ENCODE peak calls at places on chromosome 1, in six cellular contexts. One of them, this sample, is unnamed.

GRCh38 chr1:30719406-30720270 is 3.7 kb downstream of the MATN1 start:
- DNase-seq in HL-60: no peak
- DNase-seq in H1: no peak
- DNase-seq in breast epithelium: no peak
- DNase-seq in stomach: no peak
- DNase-seq in suprapubic skin: no peak
- DNase-seq in this sample: no peak

GRCh38 chr1:178172939-178173338 is 79.0 kb downstream of the RASAL2 start:
- DNase-seq in HL-60: no peak
- DNase-seq in H1: no peak
- DNase-seq in breast epithelium: no peak
- DNase-seq in stomach: no peak
- DNase-seq in suprapubic skin: no peak
- DNase-seq in this sample: no peak

GRCh38 chr1:157139125-157139524 is 930 bp upstream of the ETV3 start:
- DNase-seq in HL-60: no peak
- DNase-seq in H1: no peak
- DNase-seq in breast epithelium: no peak
- DNase-seq in stomach: no peak
- DNase-seq in suprapubic skin: no peak
- DNase-seq in this sample: no peak

GRCh38 chr1:33275706-33276572 is 19.6 kb downstream of the ZNF362 start:
- DNase-seq in HL-60: no peak
- DNase-seq in H1: no peak
- DNase-seq in breast epithelium: no peak
- DNase-seq in stomach: no peak
- DNase-seq in suprapubic skin: peak
- DNase-seq in this sample: peak

GRCh38 chr1:151888972-151889570 is 20.2 kb downstream of the THEM4 start:
- DNase-seq in HL-60: no peak
- DNase-seq in H1: no peak
- DNase-seq in breast epithelium: no peak
- DNase-seq in stomach: no peak
- DNase-seq in suprapubic skin: no peak
- DNase-seq in this sample: no peak

GRCh38 chr1:61160526-61160925 is 78.2 kb downstream of the NFIA start:
- DNase-seq in HL-60: no peak
- DNase-seq in H1: no peak
- DNase-seq in breast epithelium: no peak
- DNase-seq in stomach: no peak
- DNase-seq in suprapubic skin: no peak
- DNase-seq in this sample: no peak

GRCh38 chr1:90347366-90347765 is 352.5 kb downstream of the ZNF326 start:
- DNase-seq in HL-60: peak
- DNase-seq in H1: no peak
- DNase-seq in breast epithelium: no peak
- DNase-seq in stomach: no peak
- DNase-seq in suprapubic skin: no peak
- DNase-seq in this sample: no peak

GRCh38 chr1:41516168-41516961 is 31.9 kb upstream of the EDN2 start:
- DNase-seq in HL-60: peak
- DNase-seq in H1: peak
- DNase-seq in breast epithelium: peak
- DNase-seq in stomach: peak
- DNase-seq in suprapubic skin: peak
- DNase-seq in this sample: peak

GRCh38 chr1:242610209-242610608 is 85.7 kb upstream of the PLD5 start:
- DNase-seq in HL-60: no peak
- DNase-seq in H1: no peak
- DNase-seq in breast epithelium: no peak
- DNase-seq in stomach: no peak
- DNase-seq in suprapubic skin: no peak
- DNase-seq in this sample: no peak

GRCh38 chr1:155913969-155914757 is 3.0 kb upstream of the RIT1 start:
- DNase-seq in HL-60: no peak
- DNase-seq in H1: no peak
- DNase-seq in breast epithelium: no peak
- DNase-seq in stomach: no peak
- DNase-seq in suprapubic skin: no peak
- DNase-seq in this sample: no peak

GRCh38 chr1:65059930-65060538 is 88.0 kb upstream of the AK4 start:
- DNase-seq in HL-60: no peak
- DNase-seq in H1: no peak
- DNase-seq in breast epithelium: no peak
- DNase-seq in stomach: no peak
- DNase-seq in suprapubic skin: no peak
- DNase-seq in this sample: no peak

GRCh38 chr1:40421694-40422384 is 28.4 kb upstream of the ZFP69B start:
- DNase-seq in HL-60: peak
- DNase-seq in H1: no peak
- DNase-seq in breast epithelium: no peak
- DNase-seq in stomach: peak
- DNase-seq in suprapubic skin: no peak
- DNase-seq in this sample: no peak

GRCh38 chr1:85344256-85344694 is 67.8 kb upstream of the BCL10 start:
- DNase-seq in HL-60: no peak
- DNase-seq in H1: no peak
- DNase-seq in breast epithelium: no peak
- DNase-seq in stomach: peak
- DNase-seq in suprapubic skin: no peak
- DNase-seq in this sample: no peak

GRCh38 chr1:151822404-151822803 is 9.2 kb downstream of the RORC start:
- DNase-seq in HL-60: no peak
- DNase-seq in H1: no peak
- DNase-seq in breast epithelium: no peak
- DNase-seq in stomach: no peak
- DNase-seq in suprapubic skin: no peak
- DNase-seq in this sample: no peak

GRCh38 chr1:241229216-241229615 is 127.8 kb downstream of the RGS7 start:
- DNase-seq in HL-60: no peak
- DNase-seq in H1: no peak
- DNase-seq in breast epithelium: no peak
- DNase-seq in stomach: peak
- DNase-seq in suprapubic skin: no peak
- DNase-seq in this sample: no peak

GRCh38 chr1:160047116-160047991 is 15.6 kb upstream of the PIGM start:
- DNase-seq in HL-60: no peak
- DNase-seq in H1: no peak
- DNase-seq in breast epithelium: no peak
- DNase-seq in stomach: no peak
- DNase-seq in suprapubic skin: no peak
- DNase-seq in this sample: no peak

GRCh38 chr1:172966844-172967540 is 83.7 kb downstream of the TNFSF18 start:
- DNase-seq in HL-60: no peak
- DNase-seq in H1: no peak
- DNase-seq in breast epithelium: no peak
- DNase-seq in stomach: no peak
- DNase-seq in suprapubic skin: no peak
- DNase-seq in this sample: no peak

GRCh38 chr1:201138311-201138840 is 11.4 kb upstream of the ASCL5 start:
- DNase-seq in HL-60: no peak
- DNase-seq in H1: no peak
- DNase-seq in breast epithelium: no peak
- DNase-seq in stomach: no peak
- DNase-seq in suprapubic skin: peak
- DNase-seq in this sample: no peak
- H3K27ac ChIP-seq in HL-60: no peak
- H3K27ac ChIP-seq in H1: no peak
- H3K27ac ChIP-seq in breast epithelium: peak
- H3K27ac ChIP-seq in stomach: peak
- H3K27ac ChIP-seq in suprapubic skin: peak
- H3K27ac ChIP-seq in this sample: peak

GRCh38 chr1:247390116-247390791 is 25.7 kb upstream of the NLRP3 start:
- DNase-seq in HL-60: peak
- DNase-seq in H1: peak
- DNase-seq in breast epithelium: peak
- DNase-seq in stomach: peak
- DNase-seq in suprapubic skin: peak
- DNase-seq in this sample: peak
- TF ChIP-seq POLR2AphosphoS5 in HL-60: peak
- TF ChIP-seq POLR2AphosphoS5 in H1: no peak
- TF ChIP-seq POLR2AphosphoS5 in breast epithelium: no peak
- TF ChIP-seq POLR2AphosphoS5 in stomach: no peak
- TF ChIP-seq POLR2AphosphoS5 in suprapubic skin: no peak
- TF ChIP-seq POLR2AphosphoS5 in this sample: no peak

GRCh38 chr1:44433209-44433608 is 28.2 kb downstream of the RNF220 start:
- DNase-seq in HL-60: no peak
- DNase-seq in H1: no peak
- DNase-seq in breast epithelium: no peak
- DNase-seq in stomach: no peak
- DNase-seq in suprapubic skin: no peak
- DNase-seq in this sample: no peak

DNA sequence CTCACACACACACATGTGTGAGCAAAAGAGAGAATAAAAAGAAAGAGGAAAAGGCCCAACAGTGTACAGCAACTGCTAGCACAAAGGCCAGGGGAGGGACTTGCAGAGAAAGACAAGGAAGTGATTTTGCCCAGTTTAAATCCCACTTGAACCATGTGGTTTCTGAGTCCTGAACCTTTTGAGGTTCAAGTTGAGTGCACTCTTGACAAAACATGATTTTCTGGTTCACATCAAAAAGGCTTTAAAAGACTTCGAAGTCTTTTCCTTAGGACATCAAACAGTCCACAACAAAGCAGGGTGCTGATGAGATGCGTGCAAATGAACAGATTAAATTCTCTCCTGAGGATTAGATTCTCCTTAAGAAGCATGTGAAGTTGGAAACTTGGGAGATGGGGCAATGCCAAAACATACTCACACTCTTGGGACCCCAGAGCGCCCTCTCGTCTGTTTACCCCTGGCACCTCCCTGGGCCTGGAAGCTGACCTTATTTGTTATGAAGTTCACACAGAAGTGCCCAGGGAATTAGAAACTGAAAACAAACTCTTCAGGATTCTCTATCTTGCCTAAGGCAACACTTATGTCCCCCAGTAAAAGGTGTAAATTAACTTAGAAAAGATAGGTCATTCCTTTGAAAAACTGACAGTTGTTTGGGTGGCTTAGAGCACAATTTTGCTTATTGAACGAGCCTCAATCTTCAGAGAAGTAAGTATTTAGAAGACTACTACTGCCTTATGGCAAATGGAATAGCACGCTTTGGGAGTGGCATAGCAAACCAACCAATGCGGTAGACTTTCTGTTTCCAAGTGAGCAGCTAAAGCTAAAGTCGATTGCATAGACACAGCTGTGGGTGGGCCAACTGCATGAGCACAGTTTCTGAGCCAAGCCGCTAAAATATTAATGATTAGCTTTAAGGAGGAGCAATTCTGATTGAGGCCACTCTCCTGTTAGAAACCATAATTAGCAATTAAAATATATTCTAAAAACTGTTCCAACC is 31.6 kb downstream of the RNF220 start:
- DNase-seq in HL-60: no peak
- DNase-seq in H1: no peak
- DNase-seq in breast epithelium: no peak
- DNase-seq in stomach: no peak
- DNase-seq in suprapubic skin: no peak
- DNase-seq in this sample: no peak
- H3K27ac ChIP-seq in HL-60: no peak
- H3K27ac ChIP-seq in H1: no peak
- H3K27ac ChIP-seq in breast epithelium: no peak
- H3K27ac ChIP-seq in stomach: no peak
- H3K27ac ChIP-seq in suprapubic skin: no peak
- H3K27ac ChIP-seq in this sample: no peak

GRCh38 chr1:206141996-206142395 is 24.8 kb upstream of the AVPR1B start:
- DNase-seq in HL-60: no peak
- DNase-seq in H1: no peak
- DNase-seq in breast epithelium: no peak
- DNase-seq in stomach: no peak
- DNase-seq in suprapubic skin: no peak
- DNase-seq in this sample: no peak

GRCh38 chr1:206145771-206146290 is 28.6 kb upstream of the AVPR1B start:
- DNase-seq in HL-60: no peak
- DNase-seq in H1: no peak
- DNase-seq in breast epithelium: no peak
- DNase-seq in stomach: no peak
- DNase-seq in suprapubic skin: no peak
- DNase-seq in this sample: no peak

GRCh38 chr1:206142770-206143169 is 25.6 kb upstream of the AVPR1B start:
- DNase-seq in HL-60: no peak
- DNase-seq in H1: no peak
- DNase-seq in breast epithelium: no peak
- DNase-seq in stomach: no peak
- DNase-seq in suprapubic skin: no peak
- DNase-seq in this sample: no peak

GRCh38 chr1:206144605-206145004 is 27.4 kb upstream of the AVPR1B start:
- DNase-seq in HL-60: no peak
- DNase-seq in H1: no peak
- DNase-seq in breast epithelium: no peak
- DNase-seq in stomach: no peak
- DNase-seq in suprapubic skin: no peak
- DNase-seq in this sample: no peak

DNA sequence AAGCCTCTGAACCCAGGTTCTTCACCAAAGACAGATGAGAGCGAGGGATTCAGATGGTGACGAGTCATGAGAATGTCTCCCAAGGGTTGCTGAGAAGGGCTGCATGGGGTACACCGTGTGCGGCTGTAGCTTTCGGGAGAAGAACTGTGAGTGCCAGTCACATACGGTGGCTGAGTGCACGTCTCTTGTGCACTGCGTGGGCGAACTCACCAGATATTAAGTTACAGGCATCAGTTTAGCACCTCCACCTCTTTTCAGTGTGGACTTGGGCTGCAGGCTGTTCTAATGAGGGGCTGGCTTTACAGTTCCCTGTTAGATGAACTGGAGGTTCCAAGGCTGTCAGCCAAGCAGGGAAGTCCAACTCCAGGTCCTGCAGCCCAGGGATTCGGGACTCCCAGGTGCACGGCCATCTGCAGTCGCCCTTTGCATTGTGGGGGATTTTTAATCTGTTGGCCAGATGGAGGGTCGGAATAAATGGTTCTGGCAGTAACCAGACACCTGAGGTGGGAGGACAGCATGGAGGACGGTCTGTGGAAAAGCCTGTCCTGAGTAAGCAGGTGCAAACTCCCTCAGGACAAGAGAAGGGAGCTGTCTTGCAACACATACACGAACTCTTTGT is 26.5 kb upstream of the AVPR1B start:
- DNase-seq in HL-60: no peak
- DNase-seq in H1: no peak
- DNase-seq in breast epithelium: no peak
- DNase-seq in stomach: no peak
- DNase-seq in suprapubic skin: no peak
- DNase-seq in this sample: no peak
- TF ChIP-seq POLR2AphosphoS5 in HL-60: no peak
- TF ChIP-seq POLR2AphosphoS5 in H1: no peak
- TF ChIP-seq POLR2AphosphoS5 in breast epithelium: no peak
- TF ChIP-seq POLR2AphosphoS5 in stomach: no peak
- TF ChIP-seq POLR2AphosphoS5 in suprapubic skin: no peak
- TF ChIP-seq POLR2AphosphoS5 in this sample: no peak

This sample was measured in sigmoid colon.